ENCODE peak calls at places on chromosomes 5 and 9, in six cellular contexts. One of them, this sample, is unnamed.

GRCh38 chr5:169164481-169164925 is 136.4 kb downstream of the SLIT3 start:
- DNase-seq in AG20443: peak
- DNase-seq in NAMALWA: no peak
- DNase-seq in effector memory CD8-positive, alpha-beta T cell: no peak
- DNase-seq in esophagus squamous epithelium: no peak
- DNase-seq in NCI-H2081: no peak
- DNase-seq in this sample: no peak

GRCh38 chr5:41835625-41836024 is 34.6 kb downstream of the OXCT1 start:
- DNase-seq in NCI-H2081: no peak
- DNase-seq in effector memory CD8-positive, alpha-beta T cell: no peak
- DNase-seq in NAMALWA: no peak
- DNase-seq in esophagus squamous epithelium: no peak
- DNase-seq in AG20443: peak
- DNase-seq in this sample: no peak

GRCh38 chr9:123250504-123250903 is 17.9 kb downstream of the STRBP start:
- DNase-seq in NCI-H2081: no peak
- DNase-seq in effector memory CD8-positive, alpha-beta T cell: no peak
- DNase-seq in AG20443: peak
- DNase-seq in NAMALWA: no peak
- DNase-seq in esophagus squamous epithelium: no peak
- DNase-seq in this sample: no peak

GRCh38 chr5:1793966-1794895 is 5.4 kb downstream of the MRPL36 start:
- DNase-seq in NCI-H2081: no peak
- DNase-seq in AG20443: peak
- DNase-seq in NAMALWA: peak
- DNase-seq in esophagus squamous epithelium: no peak
- DNase-seq in effector memory CD8-positive, alpha-beta T cell: no peak
- DNase-seq in this sample: no peak

GRCh38 chr5:83711982-83712601 is 8.6 kb downstream of the HAPLN1 start:
- DNase-seq in AG20443: peak
- DNase-seq in NCI-H2081: peak
- DNase-seq in esophagus squamous epithelium: no peak
- DNase-seq in effector memory CD8-positive, alpha-beta T cell: peak
- DNase-seq in NAMALWA: peak
- DNase-seq in this sample: peak

GRCh38 chr5:1724822-1725602 is 74.6 kb downstream of the MRPL36 start:
- DNase-seq in effector memory CD8-positive, alpha-beta T cell: no peak
- DNase-seq in AG20443: peak
- DNase-seq in NCI-H2081: no peak
- DNase-seq in NAMALWA: no peak
- DNase-seq in esophagus squamous epithelium: no peak
- DNase-seq in this sample: no peak

GRCh38 chr9:107375651-107376369 is 92.7 kb downstream of the RAD23B start:
- DNase-seq in AG20443: no peak
- DNase-seq in NCI-H2081: no peak
- DNase-seq in effector memory CD8-positive, alpha-beta T cell: no peak
- DNase-seq in esophagus squamous epithelium: no peak
- DNase-seq in NAMALWA: no peak
- DNase-seq in this sample: no peak

GRCh38 chr5:40734986-40735385 is 20.8 kb downstream of the TTC33 start:
- DNase-seq in esophagus squamous epithelium: no peak
- DNase-seq in NAMALWA: no peak
- DNase-seq in NCI-H2081: no peak
- DNase-seq in AG20443: peak
- DNase-seq in effector memory CD8-positive, alpha-beta T cell: no peak
- DNase-seq in this sample: no peak